ENCODE peak calls at places on chromosomes 7 and 10, in four cellular contexts. One of them, this sample, is unnamed.

GRCh38 chr10:16799621-16800020 is 17.6 kb downstream of the RSU1 start:
- DNase-seq in HepG2: no peak
- DNase-seq in K562: no peak
- DNase-seq in GM12878: peak
- DNase-seq in this sample: peak

GRCh38 chr10:79608505-79609375 is 2.0 kb upstream of the SFTPA1 start:
- DNase-seq in HepG2: peak
- DNase-seq in K562: peak
- DNase-seq in GM12878: no peak
- DNase-seq in this sample: peak

GRCh38 chr10:96413151-96413787 is 54.5 kb upstream of the OPALIN start:
- DNase-seq in HepG2: no peak
- DNase-seq in K562: peak
- DNase-seq in GM12878: no peak
- DNase-seq in this sample: peak

GRCh38 chr10:24822557-24822956 is 98.9 kb upstream of the ARHGAP21 start:
- DNase-seq in HepG2: no peak
- DNase-seq in K562: no peak
- DNase-seq in GM12878: peak
- DNase-seq in this sample: no peak

GRCh38 chr10:130804778-130805634 is 506.5 kb downstream of the TCERG1L start:
- DNase-seq in HepG2: no peak
- DNase-seq in K562: no peak
- DNase-seq in GM12878: no peak
- DNase-seq in this sample: no peak

GRCh38 chr10:52706347-52707070 is 66.1 kb downstream of the MBL2 start:
- DNase-seq in HepG2: no peak
- DNase-seq in K562: no peak
- DNase-seq in GM12878: no peak
- DNase-seq in this sample: no peak

GRCh38 chr7:141649865-141650499 is 52.0 kb downstream of the DENND11 start:
- DNase-seq in HepG2: peak
- DNase-seq in K562: peak
- DNase-seq in GM12878: peak
- DNase-seq in this sample: peak

GRCh38 chr10:5570979-5571810 is 46.4 kb downstream of the CALML3 start:
- DNase-seq in HepG2: peak
- DNase-seq in K562: no peak
- DNase-seq in GM12878: no peak
- DNase-seq in this sample: no peak

GRCh38 chr10:29895436-29895835 is 163.9 kb downstream of the JCAD start:
- DNase-seq in HepG2: no peak
- DNase-seq in K562: no peak
- DNase-seq in GM12878: no peak
- DNase-seq in this sample: peak

GRCh38 chr7:23470290-23471089 is at the start of gene IGF2BP3:
- DNase-seq in HepG2: peak
- DNase-seq in K562: peak
- DNase-seq in GM12878: peak
- DNase-seq in this sample: peak

GRCh38 chr10:111233439-111233838 is 156.6 kb downstream of the ADRA2A start:
- DNase-seq in HepG2: no peak
- DNase-seq in K562: no peak
- DNase-seq in GM12878: no peak
- DNase-seq in this sample: peak

GRCh38 chr10:94027197-94027596 is 33.5 kb downstream of the PLCE1 start:
- DNase-seq in HepG2: no peak
- DNase-seq in K562: no peak
- DNase-seq in GM12878: no peak
- DNase-seq in this sample: no peak

DNA sequence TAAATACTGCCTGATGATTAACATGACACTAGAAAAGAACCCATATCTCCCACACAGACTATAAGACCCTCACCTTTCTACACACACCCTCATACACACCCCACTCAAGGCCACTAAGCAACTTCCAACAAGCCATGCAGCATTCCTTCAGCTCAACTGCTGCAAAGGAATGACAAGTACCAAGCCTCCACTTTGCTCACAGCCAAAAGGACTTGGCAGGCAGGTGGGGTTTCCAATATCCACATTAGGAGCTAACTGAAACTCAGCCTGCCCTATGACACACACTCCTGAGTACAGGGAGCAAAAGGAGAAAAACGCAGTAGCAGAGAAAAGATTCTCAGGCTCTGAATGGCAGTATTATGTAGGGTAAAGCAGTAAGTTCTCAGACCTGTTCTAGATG is 13.4 kb downstream of the USP54 start:
- DNase-seq in HepG2: no peak
- DNase-seq in K562: no peak
- DNase-seq in GM12878: no peak
- DNase-seq in this sample: peak
- TF ChIP-seq CREB1 in HepG2: no peak
- TF ChIP-seq CREB1 in K562: no peak
- TF ChIP-seq CREB1 in GM12878: no peak
- TF ChIP-seq CREB1 in this sample: no peak

DNA sequence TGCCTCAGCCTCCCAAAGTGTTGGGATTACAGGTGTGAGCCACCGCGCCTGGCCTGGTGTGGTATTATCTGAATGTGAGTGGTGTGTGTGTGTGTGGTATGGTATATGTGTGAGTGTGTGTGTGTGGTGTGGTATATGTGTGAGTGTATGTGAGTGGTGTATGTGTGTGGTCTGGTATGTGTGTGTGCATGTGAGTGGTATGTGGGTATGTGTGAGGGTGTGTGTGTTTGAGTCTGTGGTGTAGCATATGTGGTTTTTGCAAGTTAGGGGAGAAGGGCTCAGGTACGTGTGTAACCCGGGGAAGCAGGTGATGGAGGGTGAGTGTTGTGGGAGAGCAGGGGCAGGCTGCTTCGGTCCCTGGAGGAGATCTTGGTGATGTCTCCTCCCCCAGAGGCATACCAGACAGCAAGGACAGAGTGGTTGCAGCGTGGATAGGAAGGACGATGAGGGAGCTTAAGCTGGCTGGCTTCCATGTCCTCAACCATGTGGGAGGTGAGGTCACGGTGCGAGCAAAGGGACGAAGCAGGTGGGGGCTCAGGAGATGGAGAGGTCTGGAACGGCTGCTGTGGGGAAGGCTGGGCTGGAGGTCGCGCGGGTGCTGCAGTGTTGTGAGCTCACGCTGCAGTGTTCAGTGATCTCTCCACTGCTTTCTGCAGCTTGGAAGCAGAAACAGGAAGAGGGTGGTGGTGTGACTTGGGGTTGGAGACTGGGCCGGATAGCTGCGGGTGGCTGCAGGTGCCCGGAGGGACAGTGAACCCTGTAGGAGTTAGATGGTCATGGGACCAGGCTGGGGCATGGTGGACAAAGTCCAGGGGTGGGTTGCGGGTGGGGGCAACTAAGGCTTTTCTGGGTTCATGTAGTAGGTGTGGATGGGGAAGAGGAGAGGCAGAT is 5.0 kb downstream of the ZYX start:
- DNase-seq in HepG2: no peak
- DNase-seq in K562: no peak
- DNase-seq in GM12878: no peak
- DNase-seq in this sample: no peak
- TF ChIP-seq JUNB in HepG2: peak
- TF ChIP-seq JUNB in K562: no peak
- TF ChIP-seq JUNB in GM12878: no peak
- TF ChIP-seq JUNB in this sample: no peak

GRCh38 chr7:4015371-4015770 is 666.7 kb upstream of the FOXK1 start:
- DNase-seq in HepG2: no peak
- DNase-seq in K562: no peak
- DNase-seq in GM12878: no peak
- DNase-seq in this sample: no peak

GRCh38 chr7:4014649-4015048 is 667.4 kb upstream of the FOXK1 start:
- DNase-seq in HepG2: no peak
- DNase-seq in K562: no peak
- DNase-seq in GM12878: no peak
- DNase-seq in this sample: no peak

GRCh38 chr7:4017081-4017480 is 665.0 kb upstream of the FOXK1 start:
- DNase-seq in HepG2: no peak
- DNase-seq in K562: no peak
- DNase-seq in GM12878: no peak
- DNase-seq in this sample: no peak

GRCh38 chr7:4017785-4018184 is 664.3 kb upstream of the FOXK1 start:
- DNase-seq in HepG2: no peak
- DNase-seq in K562: no peak
- DNase-seq in GM12878: no peak
- DNase-seq in this sample: no peak

GRCh38 chr7:4015996-4016395 is 666.1 kb upstream of the FOXK1 start:
- DNase-seq in HepG2: no peak
- DNase-seq in K562: no peak
- DNase-seq in GM12878: no peak
- DNase-seq in this sample: no peak
- TF ChIP-seq EZH2 in HepG2: no peak
- TF ChIP-seq EZH2 in K562: no peak
- TF ChIP-seq EZH2 in GM12878: no peak
- TF ChIP-seq EZH2 in this sample: no peak

GRCh38 chr7:157041004-157041403 is 30.5 kb upstream of the MNX1 start:
- DNase-seq in HepG2: no peak
- DNase-seq in K562: peak
- DNase-seq in GM12878: no peak
- DNase-seq in this sample: peak
- TF ChIP-seq CREB1 in HepG2: no peak
- TF ChIP-seq CREB1 in K562: no peak
- TF ChIP-seq CREB1 in GM12878: no peak
- TF ChIP-seq CREB1 in this sample: no peak

GRCh38 chr7:48847896-48848295 is 76.5 kb upstream of the CDC14C start:
- DNase-seq in HepG2: no peak
- DNase-seq in K562: no peak
- DNase-seq in GM12878: no peak
- DNase-seq in this sample: no peak
- TF ChIP-seq JUNB in HepG2: no peak
- TF ChIP-seq JUNB in K562: no peak
- TF ChIP-seq JUNB in GM12878: no peak
- TF ChIP-seq JUNB in this sample: no peak

This sample was measured in GM23338.